ENCODE peak calls at places on chromosomes 6 and 20, in five cellular contexts. I, D, U, W and G are unnamed samples. For H3K4me1, the result is how much of the 10 kb centered on the place peaks cover.

GRCh38 chr6:159754401-159754800 is 7.4 kb upstream of the ACAT2 start:
- DNase-seq in I (no peak), D (no peak), U (no peak), W (no peak), G (no peak)

GRCh38 chr6:10831609-10832008 is 6.7 kb downstream of the MAK start:
- DNase-seq in I (no peak), D (no peak), U (no peak), W (no peak), G (no peak)

GRCh38 chr6:139977887-139978332 is 603.5 kb upstream of the CITED2 start:
- DNase-seq in I (no peak), D (no peak), U (no peak), W (no peak), G (no peak)

GRCh38 chr20:8492182-8492581 is 360.1 kb downstream of the PLCB1 start:
- DNase-seq in I (no peak), D (no peak), U (no peak), W (no peak), G (no peak)

GRCh38 chr6:21615504-21615903 is 22.0 kb downstream of the SOX4 start:
- DNase-seq in I (no peak), D (no peak), U (no peak), W (no peak), G (no peak)

GRCh38 chr20:38855356-38855755 is 49.9 kb downstream of the PPP1R16B start:
- DNase-seq in I (no peak), D (no peak), U (no peak), W (no peak), G (no peak)

GRCh38 chr20:24724982-24725533 is 224.0 kb upstream of the CST7 start:
- DNase-seq in I (no peak), D (no peak), U (no peak), W (no peak), G (no peak)

GRCh38 chr6:134564705-134565104 is 246.8 kb upstream of the SGK1 start:
- DNase-seq in I (no peak), D (no peak), U (no peak), W (no peak), G (no peak)

GRCh38 chr6:31821301-31822037 is 6.1 kb upstream of the HSPA1B start:
- DNase-seq in I (peak), D (no peak), U (no peak), W (peak), G (peak)

GRCh38 chr6:84773431-84774173 is 9.2 kb upstream of the TBX18 start:
- DNase-seq in I (no peak), D (no peak), U (no peak), W (peak), G (no peak)

GRCh38 chr6:34201455-34202098 is 35.1 kb upstream of the HMGA1 start:
- DNase-seq in I (no peak), D (no peak), U (no peak), W (no peak), G (no peak)

DNA sequence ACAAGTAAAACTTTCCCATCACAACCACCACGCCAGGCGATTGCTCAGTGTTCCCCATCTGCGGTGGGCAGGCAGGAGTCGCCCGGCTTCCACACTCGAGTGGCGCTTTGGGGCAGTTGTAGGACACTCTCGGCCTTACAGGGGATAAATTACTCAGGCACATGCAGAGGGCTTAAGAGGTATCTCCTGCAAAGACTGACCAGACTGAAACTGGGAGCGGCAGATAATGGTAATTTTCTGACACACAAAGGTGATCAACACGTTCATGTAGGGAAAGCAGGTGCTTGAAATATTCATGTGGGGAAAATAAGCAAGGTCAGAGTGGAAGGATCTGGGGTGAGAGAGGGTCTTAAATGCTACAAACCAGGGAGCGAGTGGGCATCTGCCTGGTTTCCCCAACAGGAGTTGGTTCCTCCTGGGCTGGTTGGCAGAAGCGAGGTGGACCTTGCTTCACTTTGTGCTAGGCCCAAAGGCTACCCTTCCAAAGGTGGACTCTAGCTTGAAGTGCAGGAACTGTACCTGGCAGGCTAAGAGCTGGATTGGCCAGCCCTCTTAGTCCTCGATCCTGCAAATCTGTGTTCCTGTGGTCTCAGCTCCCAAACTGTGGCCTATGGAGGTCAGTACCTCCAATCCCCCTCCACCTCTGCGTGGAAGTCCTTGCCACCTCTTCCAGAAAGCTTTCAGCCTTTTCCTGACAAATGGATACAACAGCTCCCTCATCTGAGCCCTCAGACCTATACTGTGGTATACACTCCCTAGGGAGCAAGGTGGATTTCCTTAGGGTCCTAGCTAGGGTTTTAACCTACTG is 16.7 kb downstream of the PLAGL2 start:
- DNase-seq in I (no peak), D (no peak), U (no peak), W (no peak), G (no peak)
- H3K4me1 ChIP-seq in I (under half), D (under half), U (under half), W (half or more), G (under half)

GRCh38 chr20:36090223-36090622 is 64.3 kb upstream of the EPB41L1 start:
- DNase-seq in I (no peak), D (no peak), U (no peak), W (no peak), G (no peak)
- H3K4me1 ChIP-seq in I (under half), D (under half), U (under half), W (under half), G (under half)

GRCh38 chr6:98047881-98048280 is 764.9 kb upstream of the MMS22L start:
- DNase-seq in I (no peak), D (no peak), U (no peak), W (no peak), G (no peak)
- H3K4me1 ChIP-seq in I (under half), D (under half), U (under half), W (under half), G (under half)

DNA sequence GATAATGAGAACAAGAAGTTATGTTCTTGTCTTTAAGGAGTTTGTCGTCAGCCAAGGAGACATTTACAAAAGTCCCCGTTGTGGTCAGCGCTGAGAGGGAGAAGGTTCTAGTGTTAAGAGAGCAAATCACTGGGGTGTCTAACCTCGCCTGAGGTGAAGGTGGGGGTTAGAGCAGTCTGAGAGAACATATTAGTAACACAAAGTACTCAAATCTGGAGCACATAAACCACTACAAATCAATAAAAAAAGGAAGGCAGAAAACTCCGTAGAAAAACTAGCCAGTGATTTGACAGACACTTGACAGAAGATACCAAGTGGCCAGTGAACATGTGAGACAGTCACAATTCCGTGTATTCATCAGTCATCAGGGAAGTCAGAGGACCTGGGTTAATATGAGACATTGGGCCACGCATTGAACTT is 45.4 kb downstream of the CDS2 start:
- DNase-seq in I (no peak), D (no peak), U (no peak), W (no peak), G (no peak)
- H3K4me1 ChIP-seq in I (under half), D (under half), U (under half), W (half or more), G (under half)

GRCh38 chr6:14709900-14710299 is 536.0 kb upstream of the JARID2 start:
- DNase-seq in I (no peak), D (no peak), U (no peak), W (no peak), G (no peak)
- H3K4me1 ChIP-seq in I (under half), D (under half), U (under half), W (under half), G (under half)

DNA sequence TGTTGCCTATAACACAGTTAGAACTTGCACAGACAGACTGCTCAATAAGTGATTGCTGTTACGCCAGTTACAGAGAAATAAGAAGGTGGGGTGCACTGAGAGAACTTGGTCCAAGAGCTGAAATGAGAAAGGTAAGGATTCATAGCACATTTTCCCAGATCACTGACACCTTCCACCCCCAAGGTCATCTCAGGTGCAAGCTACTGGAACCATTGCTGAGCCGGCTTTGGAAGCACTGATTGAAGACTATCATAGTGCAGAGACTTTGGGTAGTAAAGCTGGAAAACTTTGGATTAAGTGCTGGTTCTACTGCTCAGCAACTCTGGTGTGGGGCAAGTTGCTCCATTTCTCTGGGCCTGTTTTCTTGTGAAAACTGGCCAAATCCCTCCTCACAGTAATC is 38.1 kb downstream of the STK35 start:
- DNase-seq in I (no peak), D (no peak), U (no peak), W (no peak), G (no peak)
- H3K4me1 ChIP-seq in I (under half), D (under half), U (under half), W (under half), G (under half)

GRCh38 chr6:42564496-42564890 is 664 bp downstream of the UBR2 start:
- DNase-seq in I (no peak), D (no peak), U (no peak), W (no peak), G (no peak)

GRCh38 chr6:42561986-42562385 is 1.8 kb upstream of the UBR2 start:
- DNase-seq in I (no peak), D (no peak), U (no peak), W (no peak), G (no peak)

GRCh38 chr6:42566614-42567208 is 2.9 kb downstream of the UBR2 start:
- DNase-seq in I (no peak), D (no peak), U (no peak), W (no peak), G (no peak)

GRCh38 chr6:42562788-42563187 is 1.0 kb upstream of the UBR2 start:
- DNase-seq in I (no peak), D (no peak), U (no peak), W (no peak), G (no peak)

GRCh38 chr6:42563697-42564495 is at the start of gene UBR2:
- DNase-seq in I (peak), D (peak), U (peak), W (peak), G (peak)
- H3K4me1 ChIP-seq in I (under half), D (under half), U (under half), W (half or more), G (under half)

GRCh38 chr20:19774086-19774933 is 16.3 kb downstream of the RIN2 start:
- DNase-seq in I (no peak), D (no peak), U (no peak), W (no peak), G (no peak)
- H3K4me1 ChIP-seq in I (under half), D (under half), U (under half), W (under half), G (under half)

GRCh38 chr6:30683980-30684338 is 2.5 kb downstream of the PPP1R18 start:
- DNase-seq in I (no peak), D (no peak), U (no peak), W (no peak), G (no peak)
- H3K4me1 ChIP-seq in I (under half), D (under half), U (half or more), W (half or more), G (half or more)

GRCh38 chr6:16371401-16371800 is 133.0 kb downstream of the GMPR start:
- DNase-seq in I (no peak), D (no peak), U (no peak), W (no peak), G (no peak)

GRCh38 chr6:16375828-16376227 is 137.4 kb downstream of the GMPR start:
- DNase-seq in I (no peak), D (no peak), U (no peak), W (no peak), G (no peak)

GRCh38 chr6:16377470-16377869 is 139.1 kb downstream of the GMPR start:
- DNase-seq in I (no peak), D (no peak), U (no peak), W (no peak), G (no peak)

GRCh38 chr6:16372029-16372776 is 133.8 kb downstream of the GMPR start:
- DNase-seq in I (no peak), D (no peak), U (no peak), W (no peak), G (no peak)

DNA sequence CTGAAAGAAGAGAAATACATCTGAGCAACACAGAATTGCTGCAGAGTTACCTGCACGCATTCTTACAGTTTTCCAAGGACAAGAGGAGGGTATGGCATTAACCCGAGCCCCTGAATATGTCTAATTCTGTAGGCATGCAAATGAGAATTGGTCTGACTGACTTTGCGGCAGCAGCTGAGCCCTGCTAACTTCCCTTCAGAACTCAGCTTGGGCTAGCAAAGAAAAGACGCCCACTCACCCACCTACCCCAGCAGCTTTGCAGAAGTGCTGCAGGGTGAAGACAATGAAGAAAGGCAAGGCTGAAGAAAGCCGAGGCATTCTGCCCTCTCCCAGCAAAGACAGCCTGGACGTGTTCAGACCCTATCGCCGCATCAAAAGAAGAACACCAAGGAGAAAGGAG is 136.4 kb downstream of the GMPR start:
- DNase-seq in I (no peak), D (no peak), U (no peak), W (no peak), G (no peak)
- H3K4me1 ChIP-seq in I (under half), D (under half), U (under half), W (under half), G (under half)